ENCODE peak calls at places on chromosomes 1 and 21, in nine cellular contexts. R, O, L, X, G, I, M, K and C are unnamed samples.

GRCh38 chr1:209823143-209824041 is 4.4 kb upstream of the UTP25 start:
- DNase-seq in L (peak), M (peak), R (peak), K (no peak), I (no peak), X (peak), O (peak), G (peak), C (no peak)

GRCh38 chr1:31645274-31645568 is 545 bp upstream of the PEF1 start:
- DNase-seq in G (no peak), O (no peak), X (no peak), I (no peak), K (no peak), L (no peak), M (no peak), R (no peak), C (no peak)

GRCh38 chr1:233668146-233668724 is 54.3 kb downstream of the KCNK1 start:
- DNase-seq in L (no peak), G (no peak), K (no peak), R (no peak), O (no peak), I (no peak), X (peak), M (no peak), C (no peak)

GRCh38 chr1:204578867-204579664 is 62.9 kb downstream of the MDM4 start:
- DNase-seq in R (no peak), O (no peak), X (peak), M (peak), G (no peak), I (peak), L (no peak), K (peak), C (peak)

GRCh38 chr21:26966360-26966977 is 419 bp downstream of the ADAMTS5 start:
- DNase-seq in K (no peak), L (peak), M (no peak), X (peak), I (peak), G (no peak), O (no peak), R (peak), C (peak)

GRCh38 chr1:72357411-72357810 is 75.1 kb upstream of the NEGR1 start:
- DNase-seq in M (no peak), L (peak), G (no peak), K (no peak), I (no peak), O (no peak), X (no peak), R (peak), C (no peak)

GRCh38 chr1:110361856-110362255 is 22.7 kb downstream of the RBM15 start:
- DNase-seq in K (no peak), I (no peak), G (no peak), X (no peak), M (no peak), O (no peak), L (no peak), R (no peak), C (no peak)

GRCh38 chr1:197695961-197696360 is 79.3 kb downstream of the DENND1B start:
- DNase-seq in I (no peak), L (peak), G (no peak), R (peak), X (no peak), M (no peak), K (no peak), O (no peak), C (peak)

GRCh38 chr1:203143671-203144070 is 16.1 kb downstream of the ADORA1 start:
- DNase-seq in K (no peak), G (no peak), I (no peak), L (no peak), O (no peak), R (no peak), M (no peak), X (no peak), C (no peak)

GRCh38 chr21:46048926-46049889 is 48.7 kb upstream of the COL6A2 start:
- DNase-seq in O (no peak), X (peak), G (no peak), I (peak), L (peak), R (peak), K (no peak), M (no peak), C (peak)

GRCh38 chr1:151806170-151806569 is 951 bp upstream of the LINGO4 start:
- DNase-seq in G (no peak), O (no peak), M (peak), L (no peak), K (no peak), R (no peak), X (no peak), I (no peak), C (no peak)

GRCh38 chr1:159849972-159850371 is 12.5 kb downstream of the VSIG8 start:
- DNase-seq in O (no peak), M (no peak), G (no peak), I (no peak), K (no peak), L (peak), R (no peak), X (no peak), C (no peak)

GRCh38 chr1:54869173-54869851 is 17.7 kb downstream of the DHCR24 start:
- DNase-seq in R (no peak), O (peak), M (no peak), X (no peak), I (no peak), K (no peak), L (no peak), G (no peak), C (no peak)

GRCh38 chr1:225881081-225882007 is 836 bp downstream of the TMEM63A start:
- DNase-seq in G (peak), O (no peak), R (peak), I (peak), L (peak), K (no peak), M (no peak), X (no peak), C (peak)

GRCh38 chr1:97350662-97351061 is 570.2 kb downstream of the DPYD start:
- DNase-seq in G (no peak), M (no peak), L (peak), K (no peak), X (no peak), I (no peak), R (peak), O (no peak), C (no peak)

GRCh38 chr21:45954271-45954670 is 27.3 kb upstream of the COL6A1 start:
- DNase-seq in X (peak), O (no peak), L (no peak), R (no peak), K (no peak), M (peak), G (no peak), I (no peak), C (no peak)

GRCh38 chr21:27802816-27803475 is 836.1 kb upstream of the ADAMTS5 start:
- DNase-seq in I (peak), X (peak), R (no peak), L (peak), O (peak), G (no peak), M (peak), K (no peak), C (peak)

GRCh38 chr21:24861471-24861870 is 745.8 kb downstream of the MRPL39 start:
- DNase-seq in O (no peak), X (no peak), M (no peak), K (no peak), G (no peak), R (no peak), L (no peak), I (no peak), C (no peak)

GRCh38 chr1:162055062-162055461 is 14.4 kb upstream of the NOS1AP start:
- DNase-seq in X (no peak), I (no peak), O (peak), R (peak), L (peak), M (no peak), G (no peak), K (no peak), C (no peak)

GRCh38 chr1:238252033-238252802 is 361.5 kb upstream of the ZP4 start:
- DNase-seq in G (no peak), L (peak), K (no peak), X (peak), O (peak), M (peak), I (peak), R (peak), C (peak)

GRCh38 chr1:209881271-209882018 is 53.7 kb downstream of the UTP25 start:
- DNase-seq in G (no peak), I (no peak), L (no peak), O (no peak), M (no peak), R (no peak), X (no peak), K (no peak), C (no peak)

GRCh38 chr1:234986750-234987414 is 141.8 kb downstream of the TOMM20 start:
- DNase-seq in M (no peak), O (no peak), K (no peak), I (no peak), G (no peak), R (no peak), X (no peak), L (peak), C (no peak)

GRCh38 chr1:68525781-68526180 is 28.9 kb upstream of the DEPDC1 start:
- DNase-seq in K (no peak), X (no peak), M (no peak), L (no peak), G (no peak), R (no peak), I (no peak), O (no peak), C (no peak)

GRCh38 chr1:226643167-226643566 is 94.6 kb downstream of the STUM start:
- DNase-seq in R (peak), M (no peak), I (no peak), L (peak), G (no peak), K (no peak), O (no peak), X (no peak), C (no peak)

GRCh38 chr1:209527993-209528392 is 55.5 kb upstream of the CAMK1G start:
- DNase-seq in M (no peak), K (no peak), X (no peak), G (no peak), L (no peak), I (peak), O (peak), R (peak), C (peak)

GRCh38 chr1:21149430-21149861 is 27.3 kb downstream of the EIF4G3 start:
- DNase-seq in I (peak), G (peak), M (no peak), O (peak), L (peak), K (no peak), R (peak), X (no peak), C (no peak)

GRCh38 chr1:77010937-77011336 is 143.7 kb downstream of the ST6GALNAC5 start:
- DNase-seq in G (no peak), L (no peak), R (no peak), M (no peak), K (no peak), I (no peak), O (no peak), X (no peak), C (no peak)

GRCh38 chr1:45654540-45655280 is 30.9 kb upstream of the CCDC17 start:
- DNase-seq in O (no peak), X (no peak), G (no peak), K (no peak), I (no peak), R (no peak), M (no peak), L (no peak), C (no peak)

GRCh38 chr1:234751678-234752077 is 141.7 kb upstream of the IRF2BP2 start:
- DNase-seq in G (no peak), R (no peak), X (no peak), L (no peak), O (no peak), K (no peak), M (no peak), I (no peak), C (no peak)

GRCh38 chr21:39149008-39149407 is 34.2 kb downstream of the PSMG1 start:
- DNase-seq in M (no peak), I (no peak), R (no peak), G (no peak), X (no peak), L (no peak), O (no peak), K (no peak), C (no peak)

GRCh38 chr1:63124666-63125191 is 197.6 kb upstream of the FOXD3 start:
- DNase-seq in O (no peak), I (no peak), R (peak), M (no peak), L (peak), K (no peak), X (no peak), G (no peak), C (no peak)

GRCh38 chr1:30005972-30006619 is 717.3 kb downstream of the MATN1 start:
- DNase-seq in G (no peak), O (no peak), L (no peak), R (no peak), K (no peak), M (no peak), I (no peak), X (no peak), C (no peak)

GRCh38 chr1:15838721-15839120 is 8.8 kb upstream of the SPEN start:
- DNase-seq in M (no peak), I (no peak), O (no peak), K (no peak), R (no peak), X (no peak), G (no peak), L (no peak), C (no peak)

GRCh38 chr21:42406201-42406601 is 2.5 kb downstream of the UBASH3A start:
- DNase-seq in O (no peak), R (no peak), I (no peak), M (no peak), X (no peak), G (no peak), K (no peak), L (no peak), C (no peak)

GRCh38 chr21:39587376-39587775 is 25.4 kb upstream of the B3GALT5 start:
- DNase-seq in M (no peak), G (no peak), R (no peak), O (no peak), L (no peak), K (no peak), X (no peak), I (no peak), C (no peak)

GRCh38 chr1:245541389-245541788 is 386.6 kb downstream of the KIF26B start:
- DNase-seq in R (peak), X (no peak), O (no peak), M (no peak), I (no peak), G (no peak), K (no peak), L (no peak), C (no peak)